ENCODE peak calls at places on chromosomes 13 and 19, in five cellular contexts. G is colonic mucosa, C is left lung, M is fibroblast of pulmonary artery, E is dorsolateral prefrontal cortex. F is an unnamed sample.

GRCh38 chr19:9883231-9883758 is 48.2 kb downstream of the PIN1 start:
- DNase-seq in G (no peak), C (no peak), M (no peak), E (no peak), F (no peak)

GRCh38 chr19:34365463-34366401 is 736 bp downstream of the GPI start:
- DNase-seq in G (peak), C (peak), M (peak), E (peak), F (no peak)

GRCh38 chr19:13260883-13261653 is 110.9 kb downstream of the IER2 start:
- DNase-seq in G (no peak), C (no peak), M (peak), E (no peak), F (no peak)

GRCh38 chr19:55283548-55284393 is at the start of gene BRSK1:
- DNase-seq in G (no peak), C (no peak), M (peak), E (peak), F (no peak)

GRCh38 chr19:13995017-13995728 is 10.9 kb downstream of the RFX1 start:
- DNase-seq in G (no peak), C (peak), M (no peak), E (peak), F (no peak)

GRCh38 chr19:40744554-40745401 is 5.5 kb downstream of the ACTMAP start:
- DNase-seq in G (no peak), C (no peak), M (no peak), E (no peak), F (no peak)

GRCh38 chr19:12937243-12938053 is 961 bp upstream of the CALR start:
- DNase-seq in G (peak), C (no peak), M (no peak), E (no peak), F (no peak)

GRCh38 chr19:37893845-37894575 is 12.4 kb downstream of the WDR87 start:
- DNase-seq in G (no peak), C (no peak), M (no peak), E (no peak), F (no peak)

GRCh38 chr13:73698859-73699258 is 435.3 kb downstream of the KLF12 start:
- DNase-seq in G (no peak), C (no peak), M (peak), E (no peak), F (no peak)

GRCh38 chr19:11948646-11949045 is 16.2 kb upstream of the ZNF763 start:
- DNase-seq in G (no peak), C (no peak), M (no peak), E (no peak), F (no peak)

GRCh38 chr19:48629599-48630288 is 7.4 kb downstream of the DBP start:
- DNase-seq in G (peak), C (no peak), M (peak), E (no peak), F (peak)

GRCh38 chr13:31587696-31588266 is 151.5 kb upstream of the RXFP2 start:
- DNase-seq in G (no peak), C (no peak), M (peak), E (no peak), F (no peak)

GRCh38 chr19:49553451-49554271 is 25.9 kb downstream of the RCN3 start:
- DNase-seq in G (peak), C (no peak), M (peak), E (no peak), F (no peak)

GRCh38 chr13:68257111-68257842 is 1027.1 kb upstream of the PCDH9 start:
- DNase-seq in G (no peak), C (peak), M (peak), E (no peak), F (no peak)

GRCh38 chr19:2181618-2181997 is 17.9 kb downstream of the DOT1L start:
- DNase-seq in G (no peak), C (no peak), M (no peak), E (no peak), F (no peak)

GRCh38 chr19:485583-486236 is 10.6 kb upstream of the MADCAM1 start:
- DNase-seq in G (no peak), C (peak), M (no peak), E (peak), F (no peak)

GRCh38 chr13:39417643-39418042 is 185.3 kb downstream of the LHFPL6 start:
- DNase-seq in G (no peak), C (no peak), M (peak), E (peak), F (no peak)

GRCh38 chr13:32828711-32829110 is 187.5 kb upstream of the KL start:
- DNase-seq in G (no peak), C (no peak), M (no peak), E (no peak), F (no peak)

GRCh38 chr19:31905980-31906948 is 439.1 kb upstream of the ZNF507 start:
- DNase-seq in G (no peak), C (no peak), M (no peak), E (no peak), F (no peak)

GRCh38 chr19:10654610-10655456 is 687 bp downstream of the ILF3 start:
- DNase-seq in G (peak), C (peak), M (peak), E (peak), F (peak)

GRCh38 chr13:24670927-24671326 is 9.3 kb upstream of the ATP12A start:
- DNase-seq in G (peak), C (no peak), M (peak), E (no peak), F (no peak)
- TF ChIP-seq CTCF in G (no peak), C (no peak), M (peak), E (no peak), F (no peak)

DNA sequence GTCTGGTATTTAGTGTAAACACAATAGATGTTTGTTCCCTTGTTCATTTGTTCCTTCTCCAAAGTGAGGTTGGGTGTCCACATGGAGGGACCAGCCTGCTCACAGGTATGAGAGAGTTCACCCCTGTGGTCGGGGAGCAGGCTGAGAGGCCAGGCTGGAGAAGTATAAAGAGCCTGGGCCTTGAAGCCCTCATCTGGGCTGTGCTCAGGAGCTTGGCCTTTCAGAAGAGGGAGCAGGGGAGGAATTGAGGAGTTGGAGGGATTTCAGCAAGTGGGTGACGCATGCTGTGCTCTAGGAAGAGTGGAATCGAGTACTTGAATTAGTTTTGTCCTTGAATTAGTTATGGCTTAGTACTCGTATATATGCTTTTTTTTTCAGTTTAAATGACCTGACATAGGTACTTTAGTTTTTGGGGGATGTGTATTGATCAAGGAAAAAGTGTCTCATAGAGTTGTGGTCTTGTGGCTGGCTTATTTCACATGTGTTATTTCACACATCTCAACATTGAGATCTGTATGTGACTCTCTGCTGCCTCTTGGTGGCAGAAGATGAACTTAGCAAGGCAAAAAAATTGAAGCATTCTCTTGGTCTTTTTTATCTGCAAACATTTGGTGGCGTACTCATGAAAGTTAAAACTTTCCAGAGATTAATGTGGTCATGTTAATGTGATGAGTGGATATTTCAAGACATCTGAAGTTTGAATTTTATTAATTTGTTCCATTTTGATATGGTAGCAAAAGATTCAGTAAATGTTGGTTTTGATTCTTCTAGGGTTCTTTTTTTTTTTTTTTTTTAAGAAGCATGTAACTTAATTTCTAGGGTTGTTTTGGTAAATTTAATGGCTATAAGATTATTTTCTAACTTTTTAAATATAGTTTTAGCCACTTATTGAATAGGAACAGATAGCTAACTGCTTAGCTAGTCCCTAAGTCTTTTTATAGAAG is 54.3 kb downstream of the SLAIN1 start:
- DNase-seq in G (peak), C (no peak), M (peak), E (no peak), F (no peak)
- TF ChIP-seq CTCF in G (peak), C (peak), M (peak), E (peak), F (peak)

GRCh38 chr19:45682908-45683307 is 8.8 kb downstream of the SNRPD2 start:
- DNase-seq in G (no peak), C (no peak), M (no peak), E (no peak), F (no peak)

GRCh38 chr19:45676851-45677263 is 8.8 kb downstream of the GIPR start:
- DNase-seq in G (peak), C (peak), M (no peak), E (no peak), F (no peak)

GRCh38 chr19:45682117-45682516 is 9.6 kb downstream of the SNRPD2 start:
- DNase-seq in G (no peak), C (no peak), M (no peak), E (no peak), F (no peak)

GRCh38 chr19:45681391-45682015 is 10.2 kb downstream of the SNRPD2 start:
- DNase-seq in G (peak), C (peak), M (peak), E (peak), F (peak)

GRCh38 chr19:45677351-45678230 is 9.6 kb downstream of the GIPR start:
- DNase-seq in G (peak), C (peak), M (peak), E (peak), F (peak)
- TF ChIP-seq CTCF in G (no peak), C (no peak), M (no peak), E (no peak), F (peak)

DNA sequence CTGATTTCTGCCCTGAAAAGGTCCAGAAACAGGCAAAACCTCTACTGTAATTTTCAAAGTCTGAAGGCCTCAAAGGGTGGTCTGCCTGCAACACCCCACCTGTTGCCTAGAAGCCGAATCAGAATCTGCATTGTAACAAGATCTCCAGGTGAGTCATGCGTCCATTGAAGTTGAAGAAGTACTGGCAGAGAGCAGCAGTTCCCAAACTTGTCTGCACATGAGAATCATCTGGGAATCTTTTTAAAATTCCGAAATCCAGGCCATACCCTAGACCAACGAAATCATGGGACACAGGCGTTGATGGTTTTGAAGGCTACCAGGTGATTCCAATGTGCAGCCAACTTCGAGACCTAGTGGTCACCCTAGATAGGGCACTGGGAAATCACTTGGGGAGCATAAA is 16.0 kb upstream of the CLN5 start:
- DNase-seq in G (no peak), C (no peak), M (no peak), E (no peak), F (no peak)
- TF ChIP-seq CTCF in G (no peak), C (no peak), M (no peak), E (no peak), F (no peak)

GRCh38 chr13:96817336-96817941 is 176.8 kb downstream of the OXGR1 start:
- DNase-seq in G (no peak), C (no peak), M (peak), E (no peak), F (no peak)
- TF ChIP-seq CTCF in G (peak), C (peak), M (peak), E (peak), F (peak)

DNA sequence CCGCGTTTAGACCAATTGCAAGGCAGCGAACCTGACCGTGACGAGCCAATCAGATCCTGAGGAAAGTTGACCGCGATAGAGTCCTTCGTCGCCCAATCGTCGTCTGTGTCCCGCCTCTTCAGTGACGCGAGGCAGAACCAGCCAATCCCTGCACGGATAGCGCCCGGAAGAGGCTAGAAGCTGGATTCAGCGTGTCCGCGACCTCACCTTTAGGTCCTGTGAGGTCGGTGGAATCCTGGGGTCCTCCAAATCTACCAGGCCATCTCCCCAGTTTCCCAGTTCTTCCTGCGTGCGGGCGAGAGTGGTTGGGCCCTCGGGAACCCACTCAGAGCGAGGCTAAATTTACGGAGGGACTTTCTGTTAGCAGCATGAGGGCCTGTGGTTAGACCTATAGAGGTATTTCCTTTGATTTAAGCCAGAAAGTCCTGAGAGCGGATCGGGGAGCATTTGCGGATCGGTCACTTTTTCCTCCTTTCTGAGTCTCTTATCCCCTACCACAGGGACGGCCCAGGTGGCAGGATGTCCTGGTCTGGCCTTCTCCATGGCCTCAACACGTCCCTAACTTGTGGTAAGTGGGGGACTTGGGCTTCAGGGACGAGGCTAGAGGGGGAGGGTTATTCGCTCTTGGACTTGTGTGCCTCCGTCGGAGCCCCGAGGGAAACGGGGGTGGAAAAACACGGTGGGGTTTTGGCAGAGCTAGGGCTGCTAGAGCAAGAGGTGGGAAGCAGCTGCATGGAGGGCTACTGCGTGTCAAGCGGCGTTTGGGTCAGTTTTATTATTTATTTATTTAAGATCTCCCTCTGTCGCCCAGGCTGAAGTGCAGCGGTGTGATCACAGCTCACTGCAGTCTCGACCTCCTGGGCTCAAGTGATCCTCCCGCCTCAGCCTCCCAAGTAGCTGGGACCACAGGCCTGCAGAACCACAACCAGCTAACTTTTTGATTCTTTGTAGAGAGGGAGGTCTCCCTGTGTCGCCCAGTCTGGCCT is at the start of gene MRPS12:
- DNase-seq in G (peak), C (peak), M (peak), E (peak), F (peak)
- TF ChIP-seq CTCF in G (no peak), C (no peak), M (no peak), E (no peak), F (no peak)

GRCh38 chr13:113742000-113742441 is 17.0 kb upstream of the TMEM255B start:
- DNase-seq in G (peak), C (peak), M (peak), E (no peak), F (peak)
- TF ChIP-seq CTCF in G (no peak), C (no peak), M (peak), E (peak), F (peak)

GRCh38 chr19:45251452-45252354 is 632 bp downstream of the MARK4 start:
- DNase-seq in G (no peak), C (peak), M (no peak), E (no peak), F (no peak)

GRCh38 chr19:45253396-45254027 is 2.4 kb downstream of the MARK4 start:
- DNase-seq in G (no peak), C (no peak), M (peak), E (peak), F (no peak)

GRCh38 chr19:45255611-45256157 is 4.6 kb downstream of the MARK4 start:
- DNase-seq in G (no peak), C (no peak), M (no peak), E (no peak), F (no peak)

GRCh38 chr19:45256836-45257235 is 5.8 kb downstream of the MARK4 start:
- DNase-seq in G (no peak), C (no peak), M (no peak), E (no peak), F (no peak)

DNA sequence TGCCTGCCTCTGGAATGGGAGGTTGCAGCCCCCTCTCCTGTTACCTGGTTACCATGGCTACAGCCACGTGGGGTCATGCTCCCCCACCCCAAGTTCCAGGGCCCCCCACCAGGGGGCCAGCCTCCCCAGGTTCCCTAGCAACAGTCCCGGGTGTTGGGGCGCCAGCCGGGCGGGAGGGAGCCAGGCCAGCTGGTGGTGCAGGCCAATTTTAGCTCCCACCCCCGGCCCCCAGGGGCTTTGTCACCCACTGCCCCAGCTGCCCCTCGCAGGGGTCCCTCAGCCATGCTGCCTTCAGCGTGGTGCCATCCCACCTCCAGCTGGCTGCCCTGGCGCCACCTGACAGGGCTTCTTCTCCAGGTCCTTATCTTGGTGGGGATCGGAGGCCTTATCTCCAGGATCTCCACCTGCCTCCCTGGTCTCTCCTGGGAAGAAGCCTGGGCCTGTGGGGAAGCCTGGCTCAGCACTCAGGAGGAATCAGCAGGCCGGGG is 3.0 kb downstream of the MARK4 start:
- DNase-seq in G (no peak), C (no peak), M (no peak), E (no peak), F (no peak)
- TF ChIP-seq CTCF in G (no peak), C (no peak), M (peak), E (no peak), F (peak)

F was measured in chondrocyte.